ENCODE peak calls at places on chromosomes 12 and 14, in ten cellular contexts. One of them, this sample, is unnamed.

GRCh38 chr12:32155911-32156585 is 49.4 kb downstream of the BICD1 start:
- DNase-seq in astrocyte of the spinal cord: no peak
- DNase-seq in heart left ventricle: no peak
- DNase-seq in cardiac fibroblast: no peak
- DNase-seq in suprapubic skin: no peak
- DNase-seq in GM12865: no peak
- DNase-seq in endothelial cell of umbilical vein: no peak
- DNase-seq in IMR-90: no peak
- DNase-seq in Peyer's patch: no peak
- DNase-seq in CD8-positive, alpha-beta T cell: no peak
- DNase-seq in this sample: no peak

GRCh38 chr14:103444837-103445524 is 59.8 kb downstream of the MARK3 start:
- DNase-seq in cardiac fibroblast: peak
- DNase-seq in astrocyte of the spinal cord: peak
- DNase-seq in suprapubic skin: no peak
- DNase-seq in CD8-positive, alpha-beta T cell: no peak
- DNase-seq in Peyer's patch: no peak
- DNase-seq in IMR-90: peak
- DNase-seq in endothelial cell of umbilical vein: no peak
- DNase-seq in heart left ventricle: no peak
- DNase-seq in GM12865: no peak
- DNase-seq in this sample: peak

GRCh38 chr14:68191567-68192321 is 372.2 kb downstream of the RAD51B start:
- DNase-seq in cardiac fibroblast: peak
- DNase-seq in GM12865: no peak
- DNase-seq in suprapubic skin: no peak
- DNase-seq in endothelial cell of umbilical vein: no peak
- DNase-seq in IMR-90: peak
- DNase-seq in CD8-positive, alpha-beta T cell: no peak
- DNase-seq in Peyer's patch: no peak
- DNase-seq in heart left ventricle: no peak
- DNase-seq in astrocyte of the spinal cord: peak
- DNase-seq in this sample: no peak

GRCh38 chr12:15555466-15555865 is 233.2 kb downstream of the PTPRO start:
- DNase-seq in CD8-positive, alpha-beta T cell: no peak
- DNase-seq in astrocyte of the spinal cord: no peak
- DNase-seq in heart left ventricle: no peak
- DNase-seq in Peyer's patch: no peak
- DNase-seq in suprapubic skin: no peak
- DNase-seq in GM12865: no peak
- DNase-seq in endothelial cell of umbilical vein: no peak
- DNase-seq in cardiac fibroblast: no peak
- DNase-seq in IMR-90: no peak
- DNase-seq in this sample: peak

GRCh38 chr12:114697741-114698565 is 14.0 kb upstream of the TBX3 start:
- DNase-seq in Peyer's patch: no peak
- DNase-seq in suprapubic skin: no peak
- DNase-seq in IMR-90: no peak
- DNase-seq in astrocyte of the spinal cord: no peak
- DNase-seq in endothelial cell of umbilical vein: no peak
- DNase-seq in CD8-positive, alpha-beta T cell: no peak
- DNase-seq in heart left ventricle: no peak
- DNase-seq in cardiac fibroblast: no peak
- DNase-seq in GM12865: no peak
- DNase-seq in this sample: no peak

GRCh38 chr12:132559652-132560420 is 50.5 kb downstream of the LRCOL1 start:
- DNase-seq in heart left ventricle: peak
- DNase-seq in cardiac fibroblast: peak
- DNase-seq in GM12865: peak
- DNase-seq in CD8-positive, alpha-beta T cell: no peak
- DNase-seq in Peyer's patch: peak
- DNase-seq in endothelial cell of umbilical vein: peak
- DNase-seq in astrocyte of the spinal cord: peak
- DNase-seq in suprapubic skin: no peak
- DNase-seq in IMR-90: peak
- DNase-seq in this sample: no peak

GRCh38 chr12:93002278-93003054 is 73.4 kb upstream of the EEA1 start:
- DNase-seq in CD8-positive, alpha-beta T cell: no peak
- DNase-seq in astrocyte of the spinal cord: peak
- DNase-seq in heart left ventricle: no peak
- DNase-seq in cardiac fibroblast: peak
- DNase-seq in endothelial cell of umbilical vein: peak
- DNase-seq in Peyer's patch: no peak
- DNase-seq in IMR-90: peak
- DNase-seq in GM12865: no peak
- DNase-seq in suprapubic skin: no peak
- DNase-seq in this sample: peak

GRCh38 chr12:16670456-16671050 is 64.6 kb upstream of the LMO3 start:
- DNase-seq in endothelial cell of umbilical vein: no peak
- DNase-seq in Peyer's patch: no peak
- DNase-seq in cardiac fibroblast: peak
- DNase-seq in suprapubic skin: no peak
- DNase-seq in GM12865: no peak
- DNase-seq in IMR-90: peak
- DNase-seq in CD8-positive, alpha-beta T cell: no peak
- DNase-seq in astrocyte of the spinal cord: peak
- DNase-seq in heart left ventricle: no peak
- DNase-seq in this sample: no peak

GRCh38 chr12:28191690-28192089 is 1.4 kb downstream of the CCDC91 start:
- DNase-seq in cardiac fibroblast: peak
- DNase-seq in IMR-90: peak
- DNase-seq in heart left ventricle: no peak
- DNase-seq in suprapubic skin: no peak
- DNase-seq in astrocyte of the spinal cord: peak
- DNase-seq in GM12865: peak
- DNase-seq in CD8-positive, alpha-beta T cell: peak
- DNase-seq in Peyer's patch: no peak
- DNase-seq in endothelial cell of umbilical vein: peak
- DNase-seq in this sample: no peak

GRCh38 chr12:28191018-28191595 is 851 bp downstream of the CCDC91 start:
- DNase-seq in GM12865: peak
- DNase-seq in astrocyte of the spinal cord: no peak
- DNase-seq in cardiac fibroblast: no peak
- DNase-seq in CD8-positive, alpha-beta T cell: no peak
- DNase-seq in Peyer's patch: no peak
- DNase-seq in endothelial cell of umbilical vein: no peak
- DNase-seq in suprapubic skin: no peak
- DNase-seq in heart left ventricle: peak
- DNase-seq in IMR-90: peak
- DNase-seq in this sample: no peak

GRCh38 chr12:28192145-28192544 is 1.9 kb downstream of the CCDC91 start:
- DNase-seq in GM12865: no peak
- DNase-seq in Peyer's patch: no peak
- DNase-seq in endothelial cell of umbilical vein: no peak
- DNase-seq in heart left ventricle: no peak
- DNase-seq in IMR-90: no peak
- DNase-seq in astrocyte of the spinal cord: no peak
- DNase-seq in CD8-positive, alpha-beta T cell: no peak
- DNase-seq in cardiac fibroblast: no peak
- DNase-seq in suprapubic skin: no peak
- DNase-seq in this sample: no peak

GRCh38 chr12:28189774-28190320 is 409 bp upstream of the CCDC91 start:
- DNase-seq in cardiac fibroblast: no peak
- DNase-seq in GM12865: no peak
- DNase-seq in heart left ventricle: no peak
- DNase-seq in endothelial cell of umbilical vein: no peak
- DNase-seq in IMR-90: no peak
- DNase-seq in suprapubic skin: no peak
- DNase-seq in CD8-positive, alpha-beta T cell: no peak
- DNase-seq in Peyer's patch: no peak
- DNase-seq in astrocyte of the spinal cord: no peak
- DNase-seq in this sample: no peak

DNA sequence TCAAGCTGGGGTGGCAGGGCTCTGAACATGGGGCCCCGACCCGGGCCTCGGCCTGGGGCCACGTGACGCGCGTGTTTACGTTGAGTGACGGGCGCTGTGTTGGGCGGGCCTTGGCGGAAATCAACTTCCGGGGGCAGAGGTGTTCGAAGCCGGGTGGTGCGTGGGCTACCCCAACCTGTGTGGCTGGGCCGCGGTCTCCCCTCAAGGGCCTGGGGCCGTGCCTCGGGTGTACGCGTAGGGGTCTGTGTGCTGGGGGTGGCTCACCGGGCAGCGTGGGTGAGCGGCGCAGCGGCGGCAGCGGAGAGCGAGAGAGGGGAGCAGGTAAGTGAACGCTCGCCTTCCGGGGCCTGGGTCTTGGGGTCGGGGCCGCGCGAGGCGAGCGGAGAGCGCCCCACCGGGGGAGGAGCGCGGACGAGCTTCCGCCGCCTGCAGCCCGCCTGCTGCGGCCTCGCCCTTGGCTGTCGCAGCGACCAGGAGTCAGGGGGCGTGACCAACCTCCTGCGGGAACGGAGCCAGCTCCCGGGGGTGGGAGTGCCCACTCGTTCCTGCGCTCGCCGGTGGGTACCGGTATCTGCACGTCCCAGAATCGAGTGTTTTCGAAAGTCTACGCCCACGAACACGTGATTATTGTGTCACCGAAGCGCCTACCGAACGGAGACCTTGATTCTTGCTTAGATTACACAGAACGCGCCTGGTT is at the start of gene CCDC91:
- DNase-seq in heart left ventricle: peak
- DNase-seq in Peyer's patch: peak
- DNase-seq in astrocyte of the spinal cord: peak
- DNase-seq in CD8-positive, alpha-beta T cell: peak
- DNase-seq in GM12865: peak
- DNase-seq in cardiac fibroblast: peak
- DNase-seq in suprapubic skin: peak
- DNase-seq in IMR-90: peak
- DNase-seq in endothelial cell of umbilical vein: peak
- DNase-seq in this sample: peak
- TF ChIP-seq CTCF in heart left ventricle: no peak
- TF ChIP-seq CTCF in Peyer's patch: peak
- TF ChIP-seq CTCF in astrocyte of the spinal cord: no peak
- TF ChIP-seq CTCF in CD8-positive, alpha-beta T cell: no peak
- TF ChIP-seq CTCF in GM12865: no peak
- TF ChIP-seq CTCF in cardiac fibroblast: no peak
- TF ChIP-seq CTCF in suprapubic skin: no peak
- TF ChIP-seq CTCF in IMR-90: no peak
- TF ChIP-seq CTCF in endothelial cell of umbilical vein: no peak
- TF ChIP-seq CTCF in this sample: no peak

GRCh38 chr14:105925615-105926414 is 399.4 kb downstream of the TMEM121 start:
- DNase-seq in IMR-90: no peak
- DNase-seq in endothelial cell of umbilical vein: no peak
- DNase-seq in GM12865: peak
- DNase-seq in cardiac fibroblast: no peak
- DNase-seq in Peyer's patch: peak
- DNase-seq in suprapubic skin: no peak
- DNase-seq in astrocyte of the spinal cord: no peak
- DNase-seq in heart left ventricle: no peak
- DNase-seq in CD8-positive, alpha-beta T cell: no peak
- DNase-seq in this sample: no peak
- H3K4me3 ChIP-seq in IMR-90: no peak
- H3K4me3 ChIP-seq in endothelial cell of umbilical vein: no peak
- H3K4me3 ChIP-seq in GM12865: no peak
- H3K4me3 ChIP-seq in cardiac fibroblast: no peak
- H3K4me3 ChIP-seq in Peyer's patch: no peak
- H3K4me3 ChIP-seq in suprapubic skin: no peak
- H3K4me3 ChIP-seq in astrocyte of the spinal cord: no peak
- H3K4me3 ChIP-seq in heart left ventricle: no peak
- H3K4me3 ChIP-seq in CD8-positive, alpha-beta T cell: no peak
- H3K4me3 ChIP-seq in this sample: no peak

GRCh38 chr12:78118486-78118885 is 287.8 kb downstream of the NAV3 start:
- DNase-seq in heart left ventricle: no peak
- DNase-seq in endothelial cell of umbilical vein: no peak
- DNase-seq in IMR-90: peak
- DNase-seq in CD8-positive, alpha-beta T cell: no peak
- DNase-seq in suprapubic skin: no peak
- DNase-seq in Peyer's patch: no peak
- DNase-seq in astrocyte of the spinal cord: no peak
- DNase-seq in cardiac fibroblast: no peak
- DNase-seq in GM12865: no peak
- DNase-seq in this sample: no peak

GRCh38 chr12:78119351-78119918 is 288.7 kb downstream of the NAV3 start:
- DNase-seq in cardiac fibroblast: no peak
- DNase-seq in CD8-positive, alpha-beta T cell: no peak
- DNase-seq in suprapubic skin: no peak
- DNase-seq in GM12865: no peak
- DNase-seq in heart left ventricle: no peak
- DNase-seq in IMR-90: no peak
- DNase-seq in endothelial cell of umbilical vein: no peak
- DNase-seq in Peyer's patch: no peak
- DNase-seq in astrocyte of the spinal cord: no peak
- DNase-seq in this sample: no peak

GRCh38 chr12:78118036-78118435 is 287.3 kb downstream of the NAV3 start:
- DNase-seq in Peyer's patch: no peak
- DNase-seq in suprapubic skin: no peak
- DNase-seq in endothelial cell of umbilical vein: no peak
- DNase-seq in CD8-positive, alpha-beta T cell: no peak
- DNase-seq in astrocyte of the spinal cord: no peak
- DNase-seq in IMR-90: no peak
- DNase-seq in heart left ventricle: no peak
- DNase-seq in cardiac fibroblast: no peak
- DNase-seq in GM12865: no peak
- DNase-seq in this sample: no peak

GRCh38 chr12:78121969-78122610 is 291.4 kb downstream of the NAV3 start:
- DNase-seq in suprapubic skin: no peak
- DNase-seq in endothelial cell of umbilical vein: no peak
- DNase-seq in heart left ventricle: no peak
- DNase-seq in astrocyte of the spinal cord: peak
- DNase-seq in Peyer's patch: no peak
- DNase-seq in cardiac fibroblast: no peak
- DNase-seq in CD8-positive, alpha-beta T cell: no peak
- DNase-seq in IMR-90: peak
- DNase-seq in GM12865: no peak
- DNase-seq in this sample: no peak

DNA sequence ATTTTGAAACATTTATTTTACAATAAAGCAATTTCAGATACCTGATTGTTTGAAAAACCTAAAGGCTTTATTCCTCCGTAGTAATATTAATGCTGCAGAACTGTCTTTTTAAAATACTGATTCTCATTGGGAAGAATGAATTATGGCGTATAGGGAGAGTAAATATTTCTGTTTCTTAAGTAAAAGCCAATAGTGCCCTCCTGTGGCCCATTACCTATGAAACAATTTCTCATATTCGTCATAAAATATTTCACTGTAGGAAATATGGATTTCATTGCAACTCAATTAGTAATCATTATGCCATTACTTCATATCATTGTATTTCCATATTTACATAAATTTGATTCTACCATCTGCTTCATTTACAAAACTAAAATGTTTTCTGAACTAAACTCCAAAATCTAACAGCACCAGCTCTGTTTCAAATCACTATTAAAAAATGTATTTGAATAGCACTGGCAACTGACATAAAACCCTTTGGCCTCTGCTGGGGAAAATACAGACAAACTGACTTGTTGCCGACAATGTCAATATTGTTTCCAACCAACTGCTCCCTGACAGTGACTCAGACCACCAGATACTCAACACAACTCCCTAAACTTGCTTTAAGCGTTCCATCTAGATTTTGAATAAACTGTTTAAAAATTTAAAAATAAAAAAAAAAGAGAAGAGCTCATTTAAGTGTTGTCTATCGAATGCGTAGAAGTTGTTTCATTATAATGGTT is 290.3 kb downstream of the NAV3 start:
- DNase-seq in suprapubic skin: no peak
- DNase-seq in cardiac fibroblast: peak
- DNase-seq in heart left ventricle: no peak
- DNase-seq in astrocyte of the spinal cord: peak
- DNase-seq in endothelial cell of umbilical vein: peak
- DNase-seq in IMR-90: peak
- DNase-seq in CD8-positive, alpha-beta T cell: no peak
- DNase-seq in Peyer's patch: no peak
- DNase-seq in GM12865: peak
- DNase-seq in this sample: no peak
- TF ChIP-seq CTCF in suprapubic skin: no peak
- TF ChIP-seq CTCF in cardiac fibroblast: peak
- TF ChIP-seq CTCF in heart left ventricle: no peak
- TF ChIP-seq CTCF in astrocyte of the spinal cord: peak
- TF ChIP-seq CTCF in endothelial cell of umbilical vein: no peak
- TF ChIP-seq CTCF in IMR-90: peak
- TF ChIP-seq CTCF in CD8-positive, alpha-beta T cell: no peak
- TF ChIP-seq CTCF in Peyer's patch: peak
- TF ChIP-seq CTCF in GM12865: peak
- TF ChIP-seq CTCF in this sample: no peak

GRCh38 chr14:60252630-60253029 is 3.6 kb downstream of the PPM1A start:
- DNase-seq in suprapubic skin: no peak
- DNase-seq in CD8-positive, alpha-beta T cell: no peak
- DNase-seq in cardiac fibroblast: no peak
- DNase-seq in IMR-90: no peak
- DNase-seq in Peyer's patch: no peak
- DNase-seq in heart left ventricle: no peak
- DNase-seq in astrocyte of the spinal cord: no peak
- DNase-seq in endothelial cell of umbilical vein: no peak
- DNase-seq in GM12865: no peak
- DNase-seq in this sample: no peak
- H3K4me3 ChIP-seq in suprapubic skin: no peak
- H3K4me3 ChIP-seq in CD8-positive, alpha-beta T cell: no peak
- H3K4me3 ChIP-seq in cardiac fibroblast: no peak
- H3K4me3 ChIP-seq in IMR-90: no peak
- H3K4me3 ChIP-seq in Peyer's patch: no peak
- H3K4me3 ChIP-seq in heart left ventricle: no peak
- H3K4me3 ChIP-seq in astrocyte of the spinal cord: no peak
- H3K4me3 ChIP-seq in endothelial cell of umbilical vein: no peak
- H3K4me3 ChIP-seq in GM12865: no peak
- H3K4me3 ChIP-seq in this sample: no peak